ENCODE peak calls at places on chromosomes 7 and 10, in ten cellular contexts. H is PC-9, U is ovary, B is uterus, Q is colonic mucosa, O is hepatocyte, R is left lung, C is heart left ventricle, T is endothelial cell of umbilical vein, J is left ventricle myocardium inferior. X is an unnamed sample. For H3K4me1, the result is how much of the 10 kb centered on the place peaks cover.

GRCh38 chr7:7424151-7424873 is 111.4 kb downstream of the COL28A1 start:
- DNase-seq in H (peak), U (peak), B (peak), Q (peak), O (peak), R (peak), C (peak), T (peak), J (peak), X (peak)

GRCh38 chr7:46739378-46740234 is 818.5 kb upstream of the IGFBP3 start:
- DNase-seq in H (no peak), U (no peak), B (no peak), Q (no peak), O (no peak), R (no peak), C (no peak), T (no peak), J (no peak), X (no peak)

GRCh38 chr10:25501912-25502311 is 327.1 kb downstream of the GPR158 start:
- DNase-seq in H (no peak), U (no peak), B (no peak), Q (no peak), O (peak), R (no peak), C (no peak), T (no peak), J (no peak), X (no peak)

GRCh38 chr7:108402865-108403264 is 53.4 kb downstream of the NRCAM start:
- DNase-seq in H (no peak), U (no peak), B (no peak), Q (no peak), O (no peak), R (no peak), C (no peak), T (peak), J (no peak), X (no peak)

GRCh38 chr10:133128126-133129081 is 31.6 kb upstream of the KNDC1 start:
- DNase-seq in H (no peak), U (peak), B (no peak), Q (no peak), O (no peak), R (peak), C (peak), T (no peak), J (peak), X (no peak)

GRCh38 chr7:27364344-27364758 is 121.7 kb downstream of the EVX1 start:
- DNase-seq in H (peak), U (peak), B (peak), Q (peak), O (peak), R (peak), C (peak), T (no peak), J (peak), X (peak)

GRCh38 chr10:454860-455259 is 234.6 kb downstream of the DIP2C start:
- DNase-seq in H (peak), U (peak), B (peak), Q (no peak), O (peak), R (no peak), C (no peak), T (peak), J (peak), X (no peak)

GRCh38 chr10:93070378-93071176 is 3.1 kb upstream of the CYP26A1 start:
- DNase-seq in H (no peak), U (no peak), B (no peak), Q (no peak), O (no peak), R (no peak), C (no peak), T (no peak), J (no peak), X (no peak)

GRCh38 chr7:78099715-78100477 is 301.3 kb downstream of the PHTF2 start:
- DNase-seq in H (no peak), U (no peak), B (no peak), Q (no peak), O (no peak), R (no peak), C (no peak), T (peak), J (no peak), X (no peak)

GRCh38 chr10:132726194-132726593 is 59.8 kb downstream of the NKX6-2 start:
- DNase-seq in H (no peak), U (no peak), B (no peak), Q (no peak), O (no peak), R (no peak), C (no peak), T (no peak), J (no peak), X (no peak)

GRCh38 chr10:17428096-17428615 is 26.2 kb downstream of the ST8SIA6 start:
- DNase-seq in H (no peak), U (no peak), B (no peak), Q (no peak), O (no peak), R (no peak), C (no peak), T (no peak), J (no peak), X (no peak)

GRCh38 chr7:50730459-50731400 is 52.0 kb downstream of the GRB10 start:
- DNase-seq in H (no peak), U (no peak), B (no peak), Q (no peak), O (no peak), R (no peak), C (no peak), T (peak), J (no peak), X (no peak)

GRCh38 chr10:88810196-88810961 is 7.8 kb downstream of the LIPM start:
- DNase-seq in H (peak), U (no peak), B (no peak), Q (peak), O (peak), R (no peak), C (no peak), T (peak), J (no peak), X (no peak)

GRCh38 chr10:127029061-127029460 is 123.8 kb downstream of the DOCK1 start:
- DNase-seq in H (no peak), U (no peak), B (no peak), Q (no peak), O (no peak), R (no peak), C (no peak), T (no peak), J (no peak), X (no peak)

GRCh38 chr7:78185149-78185745 is 386.7 kb downstream of the PHTF2 start:
- DNase-seq in H (no peak), U (no peak), B (no peak), Q (no peak), O (no peak), R (no peak), C (no peak), T (no peak), J (no peak), X (no peak)

GRCh38 chr10:133185916-133186315 is 25.9 kb downstream of the KNDC1 start:
- DNase-seq in H (no peak), U (peak), B (no peak), Q (no peak), O (no peak), R (no peak), C (no peak), T (no peak), J (no peak), X (no peak)

GRCh38 chr7:30683839-30684238 is 1.6 kb upstream of the CRHR2 start:
- DNase-seq in H (no peak), U (no peak), B (no peak), Q (no peak), O (no peak), R (no peak), C (no peak), T (no peak), J (no peak), X (no peak)

GRCh38 chr10:117004238-117004626 is 755 bp downstream of the SHTN1 start:
- DNase-seq in H (peak), U (no peak), B (no peak), Q (no peak), O (no peak), R (no peak), C (no peak), T (no peak), J (no peak), X (no peak)

GRCh38 chr10:89426230-89426868 is 12.0 kb downstream of the IFIT5 start:
- DNase-seq in H (no peak), U (no peak), B (no peak), Q (no peak), O (peak), R (no peak), C (no peak), T (peak), J (no peak), X (no peak)

GRCh38 chr7:36287371-36288241 is 102.1 kb upstream of the ANLN start:
- DNase-seq in H (peak), U (no peak), B (no peak), Q (peak), O (no peak), R (no peak), C (no peak), T (no peak), J (no peak), X (peak)

GRCh38 chr7:41771717-41772116 is 68.8 kb upstream of the INHBA start:
- DNase-seq in H (no peak), U (no peak), B (no peak), Q (no peak), O (no peak), R (no peak), C (no peak), T (no peak), J (no peak), X (no peak)

GRCh38 chr10:74025380-74025978 is 27.6 kb downstream of the VCL start:
- DNase-seq in H (no peak), U (no peak), B (no peak), Q (no peak), O (no peak), R (no peak), C (no peak), T (no peak), J (no peak), X (no peak)

GRCh38 chr7:116591202-116592040 is 66.6 kb downstream of the CAV1 start:
- DNase-seq in H (no peak), U (no peak), B (no peak), Q (no peak), O (peak), R (no peak), C (no peak), T (peak), J (no peak), X (no peak)

GRCh38 chr7:47948096-47948790 is at the start of gene PKD1L1:
- DNase-seq in H (no peak), U (no peak), B (no peak), Q (no peak), O (no peak), R (no peak), C (no peak), T (peak), J (no peak), X (no peak)

GRCh38 chr10:48932831-48933670 is 6.6 kb downstream of the LRRC18 start:
- DNase-seq in H (no peak), U (no peak), B (no peak), Q (no peak), O (no peak), R (no peak), C (no peak), T (no peak), J (no peak), X (no peak)

GRCh38 chr10:47091421-47091820 is 180.2 kb downstream of the PTPN20 start:
- DNase-seq in H (no peak), U (no peak), B (no peak), Q (no peak), O (no peak), R (no peak), C (no peak), T (no peak), J (no peak), X (no peak)

GRCh38 chr10:89891006-89891405 is 189.6 kb downstream of the KIF20B start:
- DNase-seq in H (no peak), U (no peak), B (no peak), Q (no peak), O (no peak), R (no peak), C (no peak), T (no peak), J (no peak), X (no peak)

GRCh38 chr7:115704884-115705283 is 325.7 kb downstream of the TFEC start:
- DNase-seq in H (no peak), U (no peak), B (no peak), Q (no peak), O (no peak), R (no peak), C (no peak), T (no peak), J (no peak), X (no peak)

GRCh38 chr10:36425140-36425797 is 700.1 kb upstream of the ANKRD30A start:
- DNase-seq in H (no peak), U (no peak), B (no peak), Q (no peak), O (no peak), R (no peak), C (no peak), T (no peak), J (no peak), X (no peak)

GRCh38 chr7:50914460-50914859 is 131.8 kb upstream of the GRB10 start:
- DNase-seq in H (peak), U (no peak), B (no peak), Q (no peak), O (no peak), R (no peak), C (no peak), T (no peak), J (no peak), X (no peak)

GRCh38 chr10:86522385-86522855 is 828 bp upstream of the WAPL start:
- DNase-seq in H (no peak), U (no peak), B (no peak), Q (no peak), O (no peak), R (no peak), C (no peak), T (no peak), J (no peak), X (no peak)

GRCh38 chr7:132367007-132367406 is 209.3 kb downstream of the PLXNA4 start:
- DNase-seq in H (no peak), U (no peak), B (no peak), Q (no peak), O (no peak), R (no peak), C (no peak), T (no peak), J (no peak), X (no peak)

GRCh38 chr7:135194494-135195095 is 16.7 kb downstream of the WDR91 start:
- DNase-seq in H (no peak), U (no peak), B (no peak), Q (no peak), O (no peak), R (no peak), C (no peak), T (no peak), J (no peak), X (no peak)

GRCh38 chr7:23264916-23265458 is 18.4 kb downstream of the GPNMB start:
- DNase-seq in H (no peak), U (no peak), B (no peak), Q (no peak), O (no peak), R (no peak), C (no peak), T (no peak), J (no peak), X (no peak)

GRCh38 chr10:126208736-126209317 is 179.4 kb downstream of the ADAM12 start:
- DNase-seq in H (no peak), U (no peak), B (no peak), Q (no peak), O (no peak), R (no peak), C (no peak), T (peak), J (no peak), X (no peak)

GRCh38 chr10:11521860-11522259 is 89.6 kb downstream of the USP6NL start:
- DNase-seq in H (no peak), U (no peak), B (no peak), Q (no peak), O (no peak), R (no peak), C (no peak), T (no peak), J (no peak), X (no peak)

DNA sequence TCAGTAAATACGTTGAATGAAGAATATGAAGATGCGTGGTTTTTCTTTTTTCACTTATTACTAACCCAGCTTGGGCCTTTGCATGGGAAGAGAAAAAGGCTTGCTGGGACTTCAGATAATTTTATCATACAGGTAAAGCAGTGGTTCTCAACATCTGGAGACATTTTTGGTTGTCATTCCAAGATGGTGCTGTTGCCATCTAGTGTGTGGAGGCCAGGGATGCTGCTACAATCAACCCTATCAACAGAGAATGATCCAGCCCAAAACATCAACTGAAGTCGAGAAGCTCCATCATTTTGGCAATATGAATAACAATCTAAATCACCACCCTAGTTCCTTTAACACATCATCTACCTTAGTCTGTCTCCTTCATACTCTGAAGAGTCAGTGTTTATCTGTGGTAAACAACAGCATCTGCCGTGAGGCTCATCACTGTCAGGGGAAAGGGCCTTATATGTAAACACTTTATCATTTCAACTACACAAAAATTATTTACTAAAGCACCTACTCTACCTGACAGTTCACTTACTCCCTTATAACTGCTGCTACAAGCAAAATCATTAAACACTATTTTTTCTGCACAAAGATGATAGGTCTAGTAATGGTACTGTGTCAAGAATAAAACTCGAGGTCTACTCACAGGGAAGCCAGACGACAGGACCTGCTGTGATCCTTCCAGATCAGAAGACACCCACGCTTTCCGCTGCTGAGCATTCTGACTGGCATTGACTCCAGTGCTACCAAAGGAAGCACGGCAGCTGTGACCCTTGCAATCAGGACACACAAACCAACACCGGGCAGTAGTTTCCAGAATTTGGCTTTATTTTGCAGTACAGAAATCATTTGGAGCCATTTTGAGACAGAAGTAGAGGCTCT is 48.6 kb downstream of the GDI2 start:
- DNase-seq in H (no peak), U (no peak), B (no peak), Q (no peak), O (no peak), R (no peak), C (no peak), T (no peak), J (no peak), X (no peak)
- TF ChIP-seq CTCF in H (no peak), U (no peak), B (no peak), Q (no peak), O (no peak), R (no peak), C (no peak), T (no peak), J (no peak), X (no peak)

GRCh38 chr7:2109251-2109935 is 123.4 kb downstream of the MAD1L1 start:
- DNase-seq in H (no peak), U (no peak), B (no peak), Q (no peak), O (no peak), R (no peak), C (no peak), T (no peak), J (no peak), X (no peak)
- H3K4me1 ChIP-seq in H (under half), U (under half), B (under half), Q (under half), O (half or more), R (under half), C (under half), T (under half), J (under half), X (under half)

GRCh38 chr7:70775570-70776156 is 356.3 kb upstream of the GALNT17 start:
- DNase-seq in H (no peak), U (no peak), B (no peak), Q (no peak), O (no peak), R (no peak), C (no peak), T (no peak), J (no peak), X (no peak)
- TF ChIP-seq CTCF in H (no peak), U (no peak), B (no peak), Q (no peak), O (no peak), R (no peak), C (no peak), T (no peak), J (no peak), X (no peak)

GRCh38 chr10:121265320-121265719 is 332.9 kb downstream of the FGFR2 start:
- DNase-seq in H (no peak), U (no peak), B (no peak), Q (no peak), O (no peak), R (no peak), C (no peak), T (no peak), J (no peak), X (no peak)
- H3K4me1 ChIP-seq in H (under half), U (under half), B (under half), Q (under half), O (under half), R (under half), C (under half), T (under half), J (under half), X (under half)

DNA sequence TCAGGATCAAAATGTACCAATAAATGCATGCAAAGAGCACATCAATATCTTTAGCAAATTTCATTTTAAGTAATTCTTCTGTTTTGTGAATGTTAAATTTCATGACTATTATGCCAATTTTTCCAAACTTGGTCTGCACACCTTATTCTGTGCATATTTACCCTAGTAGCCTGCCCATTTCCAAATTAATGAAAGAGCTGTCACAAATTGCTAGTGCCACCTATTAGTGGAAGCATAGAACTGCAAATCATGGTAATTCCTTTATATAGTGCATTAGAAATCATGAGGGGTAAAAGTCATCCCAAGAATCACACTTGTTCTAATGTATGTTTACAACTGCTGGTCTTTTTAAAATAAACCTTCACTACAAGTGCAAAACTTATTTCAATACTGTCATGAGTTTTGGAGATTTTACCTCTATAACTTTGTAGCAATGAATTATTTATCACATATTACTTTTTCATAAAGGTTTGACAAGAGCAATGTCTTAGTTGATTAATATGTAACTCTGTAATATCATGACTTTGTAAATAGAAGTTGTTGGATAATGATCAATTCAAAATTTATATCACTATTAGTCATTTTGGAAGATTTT is 5.7 kb downstream of the SEMA3A start:
- DNase-seq in H (no peak), U (no peak), B (no peak), Q (no peak), O (no peak), R (no peak), C (no peak), T (peak), J (no peak), X (no peak)
- TF ChIP-seq CTCF in H (peak), U (no peak), B (no peak), Q (no peak), O (peak), R (peak), C (peak), T (peak), J (peak), X (no peak)

DNA sequence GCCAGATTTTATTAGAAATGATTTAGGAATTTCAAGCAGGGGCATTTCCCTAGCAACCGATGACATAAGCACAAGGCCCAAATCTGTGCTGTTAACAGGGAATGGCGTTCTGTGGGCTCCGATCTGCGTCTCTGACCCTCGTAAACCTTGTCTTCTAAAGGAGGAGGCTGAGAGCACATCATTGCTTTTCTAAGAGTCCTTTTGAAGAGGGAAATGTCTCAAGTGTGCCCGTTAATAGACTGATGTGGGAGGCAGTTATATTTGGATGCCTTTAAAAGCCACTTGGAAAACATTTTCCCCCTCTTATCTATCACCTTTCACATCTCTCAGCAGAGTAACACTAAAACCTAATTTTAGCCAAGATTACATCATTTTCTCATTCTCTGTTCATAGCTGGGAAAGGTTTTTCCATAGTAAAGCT is 424.1 kb upstream of the GALNT17 start:
- DNase-seq in H (no peak), U (no peak), B (no peak), Q (no peak), O (no peak), R (no peak), C (no peak), T (no peak), J (no peak), X (no peak)
- H3K4me1 ChIP-seq in H (under half), U (under half), B (under half), Q (under half), O (under half), R (under half), C (under half), T (under half), J (under half), X (under half)

X was measured in mucosa of descending colon.